ENCODE peak calls at places on chromosome 1, in seven cellular contexts. A is AG08396; N is DMS153; K is fibroblast of villous mesenchyme; I is activated naive CD4-positive, alpha-beta T cell treated with anti-CD3 and anti-CD28 coated beads, Interleukin-2, amount 50 U/mL, for 72 hours; D is stimulated activated CD4-positive, alpha-beta T cell treated with anti-CD3 and anti-CD28 coated beads, Interleukin-4, amount 100 ng/mL, for 4 hours; J is WTC11. H is an unnamed sample.

GRCh38 chr1:14969006-14969405 is 184.5 kb upstream of the TMEM51 start:
- DNase-seq in A (no peak), N (no peak), K (no peak), I (no peak), D (no peak), J (no peak), H (peak)

GRCh38 chr1:17617787-17618557 is 78.5 kb downstream of the ARHGEF10L start:
- DNase-seq in A (peak), N (no peak), K (peak), I (no peak), D (no peak), J (no peak), H (no peak)

GRCh38 chr1:168410464-168410863 is 129.8 kb downstream of the TBX19 start:
- DNase-seq in A (no peak), N (no peak), K (no peak), I (no peak), D (no peak), J (no peak), H (no peak)

GRCh38 chr1:215473943-215474342 is 93.2 kb upstream of the KCTD3 start:
- DNase-seq in A (peak), N (no peak), K (peak), I (no peak), D (no peak), J (no peak), H (no peak)

GRCh38 chr1:1085171-1085841 is 11.2 kb upstream of the RNF223 start:
- DNase-seq in A (no peak), N (no peak), K (no peak), I (no peak), D (no peak), J (no peak), H (no peak)

GRCh38 chr1:33667386-33668282 is 195.2 kb downstream of the ZSCAN20 start:
- DNase-seq in A (no peak), N (no peak), K (no peak), I (no peak), D (no peak), J (no peak), H (no peak)

GRCh38 chr1:156571261-156571958 is 955 bp downstream of the IQGAP3 start:
- DNase-seq in A (peak), N (no peak), K (peak), I (no peak), D (no peak), J (no peak), H (no peak)

GRCh38 chr1:54922921-54923421 is 36.0 kb upstream of the DHCR24 start:
- DNase-seq in A (no peak), N (no peak), K (no peak), I (no peak), D (no peak), J (no peak), H (no peak)

GRCh38 chr1:229070168-229070567 is 200.7 kb upstream of the RAB4A start:
- DNase-seq in A (no peak), N (peak), K (peak), I (no peak), D (no peak), J (no peak), H (no peak)

GRCh38 chr1:21620461-21620860 is 48.7 kb downstream of the RAP1GAP start:
- DNase-seq in A (no peak), N (no peak), K (no peak), I (no peak), D (no peak), J (no peak), H (no peak)

GRCh38 chr1:58764294-58764978 is 19.4 kb downstream of the JUN start:
- DNase-seq in A (peak), N (no peak), K (peak), I (no peak), D (no peak), J (no peak), H (no peak)

GRCh38 chr1:2557146-2558029 is 1.2 kb downstream of the TNFRSF14 start:
- DNase-seq in A (no peak), N (no peak), K (no peak), I (no peak), D (no peak), J (no peak), H (no peak)

GRCh38 chr1:184390889-184391288 is 4.1 kb downstream of the C1orf21 start:
- DNase-seq in A (no peak), N (no peak), K (peak), I (no peak), D (no peak), J (no peak), H (no peak)

GRCh38 chr1:36099681-36100341 is 11.1 kb downstream of the ADPRS start:
- DNase-seq in A (peak), N (peak), K (peak), I (peak), D (peak), J (peak), H (peak)

GRCh38 chr1:8599813-8600212 is 217.6 kb downstream of the RERE start:
- DNase-seq in A (no peak), N (no peak), K (no peak), I (no peak), D (no peak), J (no peak), H (no peak)

GRCh38 chr1:180424848-180425457 is 77.4 kb downstream of the ACBD6 start:
- DNase-seq in A (no peak), N (peak), K (peak), I (no peak), D (no peak), J (no peak), H (no peak)

GRCh38 chr1:89822999-89823628 is 2.3 kb downstream of the LRRC8D start:
- DNase-seq in A (peak), N (no peak), K (peak), I (no peak), D (no peak), J (no peak), H (no peak)

GRCh38 chr1:209405183-209405823 is 178.2 kb upstream of the CAMK1G start:
- DNase-seq in A (no peak), N (no peak), K (peak), I (no peak), D (no peak), J (no peak), H (no peak)

GRCh38 chr1:210360852-210361477 is 32.3 kb downstream of the HHAT start:
- DNase-seq in A (peak), N (peak), K (peak), I (no peak), D (no peak), J (no peak), H (peak)

GRCh38 chr1:173020138-173020742 is 30.5 kb downstream of the TNFSF18 start:
- DNase-seq in A (no peak), N (no peak), K (no peak), I (no peak), D (no peak), J (no peak), H (no peak)